ENCODE peak calls at places on chromosome 2, in eight cellular contexts. F is BJ; B is neural progenitor cell; V is transverse colon; M is vagina; H is coronary artery; L is CD4-positive, alpha-beta T cell; G is neural crest cell. J is an unnamed sample.

GRCh38 chr2:71892896-71893295 is 254.8 kb downstream of the CYP26B1 start:
- DNase-seq in V (no peak), L (no peak), M (no peak), G (no peak), B (no peak), F (no peak), H (no peak), J (no peak)

GRCh38 chr2:5696741-5697521 is 4.7 kb downstream of the SOX11 start:
- DNase-seq in M (no peak), B (peak), G (peak), F (no peak), H (no peak), V (no peak), L (no peak), J (peak)

GRCh38 chr2:218259099-218259921 is 1.5 kb upstream of the GPBAR1 start:
- DNase-seq in V (peak), F (no peak), L (no peak), M (no peak), H (peak), G (no peak), B (no peak), J (no peak)

GRCh38 chr2:59196511-59196910 is 955.4 kb upstream of the FANCL start:
- DNase-seq in V (no peak), L (no peak), F (no peak), G (no peak), B (no peak), H (no peak), M (no peak), J (no peak)

GRCh38 chr2:15073639-15074038 is 441.1 kb downstream of the LRATD1 start:
- DNase-seq in B (no peak), M (no peak), H (no peak), L (no peak), V (no peak), F (no peak), G (no peak), J (no peak)

GRCh38 chr2:231900486-231900942 is 25.7 kb downstream of the NPPC start:
- DNase-seq in H (no peak), V (peak), F (no peak), G (peak), B (peak), L (peak), M (no peak), J (peak)

GRCh38 chr2:10054424-10054823 is 11.1 kb downstream of the KLF11 start:
- DNase-seq in F (no peak), H (no peak), L (no peak), M (no peak), B (no peak), V (no peak), G (no peak), J (no peak)

GRCh38 chr2:234502285-234502918 is 5.5 kb upstream of the ARL4C start:
- DNase-seq in G (no peak), B (peak), H (no peak), M (no peak), V (no peak), L (no peak), F (no peak), J (no peak)

GRCh38 chr2:188952901-188953300 is 21.3 kb upstream of the COL3A1 start:
- DNase-seq in F (no peak), M (no peak), L (no peak), B (no peak), V (no peak), G (no peak), H (no peak), J (no peak)

GRCh38 chr2:45616663-45617411 is 5.8 kb upstream of the SRBD1 start:
- DNase-seq in V (no peak), M (no peak), L (no peak), G (no peak), H (no peak), B (no peak), F (no peak), J (no peak)

GRCh38 chr2:174158003-174158402 is 90.3 kb downstream of the OLA1 start:
- DNase-seq in M (no peak), L (peak), G (peak), B (peak), V (peak), F (no peak), H (no peak), J (no peak)

GRCh38 chr2:36562973-36563532 is 34.9 kb downstream of the FEZ2 start:
- DNase-seq in M (no peak), B (no peak), V (no peak), L (no peak), F (no peak), G (no peak), H (no peak), J (no peak)

GRCh38 chr2:196278491-196278911 is 107.1 kb upstream of the STK17B start:
- DNase-seq in H (no peak), G (no peak), L (no peak), B (no peak), V (no peak), F (no peak), M (no peak), J (no peak)

GRCh38 chr2:136008205-136008865 is 22.9 kb upstream of the DARS1 start:
- DNase-seq in V (peak), F (no peak), L (peak), G (no peak), M (no peak), H (no peak), B (no peak), J (no peak)

GRCh38 chr2:86249176-86249842 is 50.1 kb downstream of the MRPL35 start:
- DNase-seq in B (no peak), V (no peak), F (peak), H (no peak), G (no peak), L (no peak), M (no peak), J (no peak)

GRCh38 chr2:86254576-86255538 is 55.6 kb downstream of the MRPL35 start:
- DNase-seq in G (no peak), H (no peak), F (no peak), L (no peak), B (no peak), M (no peak), V (peak), J (no peak)

GRCh38 chr2:86253424-86253823 is 54.2 kb downstream of the MRPL35 start:
- DNase-seq in B (no peak), F (no peak), G (no peak), L (no peak), V (no peak), H (no peak), M (no peak), J (no peak)

GRCh38 chr2:86251840-86252266 is 52.6 kb downstream of the MRPL35 start:
- DNase-seq in F (no peak), G (no peak), H (no peak), M (no peak), L (no peak), B (no peak), V (peak), J (no peak)

DNA sequence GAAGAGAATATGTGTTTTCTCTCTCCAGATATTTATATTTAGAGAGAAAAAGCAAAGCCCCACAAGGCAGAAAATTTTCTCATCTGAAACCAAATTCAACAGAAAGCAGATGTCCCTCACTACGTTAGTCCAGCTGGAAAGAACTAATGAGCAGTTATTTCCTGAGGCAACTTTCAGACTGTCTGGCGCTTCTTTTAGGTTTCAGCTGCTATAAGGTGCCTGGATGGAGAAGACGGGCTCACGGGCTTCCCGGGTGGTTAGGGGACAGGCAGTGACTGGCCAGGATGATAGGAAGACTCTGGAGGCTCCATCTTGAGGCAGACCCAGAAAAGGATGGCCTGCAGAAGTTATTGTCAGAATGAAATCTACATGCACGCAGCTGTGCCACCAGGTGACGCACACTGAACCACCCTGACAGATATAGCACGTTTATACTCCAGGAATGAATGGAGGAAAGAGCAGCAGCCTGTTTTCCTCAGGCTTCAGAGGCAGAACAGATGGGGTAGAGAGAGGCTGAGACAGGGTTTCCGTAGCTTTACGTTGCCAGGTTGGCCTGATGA is 50.7 kb downstream of the MRPL35 start:
- DNase-seq in B (no peak), G (no peak), H (no peak), M (no peak), F (no peak), L (no peak), V (peak), J (no peak)
- TF ChIP-seq CTCF in B (no peak), G (no peak), H (no peak), M (no peak), F (peak), L (no peak), V (peak), J (no peak)

GRCh38 chr2:133438026-133438425 is 130.2 kb downstream of the NCKAP5 start:
- DNase-seq in V (no peak), M (no peak), H (no peak), L (no peak), B (no peak), F (no peak), G (no peak), J (no peak)

GRCh38 chr2:133439281-133439920 is 128.9 kb downstream of the NCKAP5 start:
- DNase-seq in F (no peak), M (no peak), L (no peak), V (no peak), H (no peak), G (no peak), B (no peak), J (no peak)

GRCh38 chr2:133433455-133434451 is 134.5 kb downstream of the NCKAP5 start:
- DNase-seq in G (no peak), B (no peak), F (no peak), V (no peak), L (no peak), M (no peak), H (no peak), J (no peak)

GRCh38 chr2:133431289-133431688 is 137.0 kb downstream of the NCKAP5 start:
- DNase-seq in B (no peak), G (no peak), L (no peak), V (no peak), M (no peak), H (no peak), F (no peak), J (no peak)

DNA sequence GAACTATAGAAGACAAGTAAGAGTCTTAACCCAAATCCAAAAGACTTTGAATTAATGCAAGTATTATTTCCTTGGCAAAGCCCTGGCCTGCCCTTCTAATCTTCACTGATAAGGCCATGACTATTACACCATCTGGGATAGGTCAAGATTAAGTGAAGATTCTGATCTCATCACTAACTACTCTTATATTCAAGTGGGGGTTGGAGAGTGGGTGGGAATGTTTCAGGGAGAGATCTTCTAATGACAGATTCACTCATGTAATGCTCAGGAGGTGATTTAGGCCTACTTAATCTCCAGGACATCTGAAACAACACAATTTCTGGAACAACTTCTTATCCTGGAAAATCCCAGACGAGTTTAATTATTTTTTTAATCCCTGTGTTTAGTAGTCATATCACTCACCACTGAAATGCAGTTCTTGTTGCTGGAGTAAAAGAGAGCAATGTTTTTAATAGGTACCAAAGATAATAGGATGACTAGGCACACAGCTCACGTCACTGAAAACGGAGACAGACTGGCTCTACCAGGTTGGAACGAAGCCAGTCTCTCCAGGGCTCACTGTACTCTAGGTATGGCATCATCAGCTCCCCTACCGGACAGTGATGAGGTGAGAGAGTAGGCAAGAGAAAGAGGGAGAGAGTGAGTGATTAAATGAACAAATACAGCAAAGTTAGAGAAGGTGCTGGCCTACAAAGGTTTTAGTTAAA is 133.1 kb downstream of the NCKAP5 start:
- DNase-seq in V (no peak), B (no peak), M (no peak), H (no peak), F (no peak), G (no peak), L (no peak), J (no peak)
- TF ChIP-seq CTCF in V (no peak), B (no peak), M (no peak), H (no peak), F (peak), G (no peak), L (no peak), J (no peak)

GRCh38 chr2:64359176-64359891 is 94.6 kb upstream of the LGALSL start:
- DNase-seq in L (no peak), B (no peak), F (no peak), H (no peak), G (no peak), V (no peak), M (no peak), J (no peak)

GRCh38 chr2:64361151-64361938 is 92.6 kb upstream of the LGALSL start:
- DNase-seq in H (no peak), L (no peak), G (no peak), V (no peak), M (no peak), F (no peak), B (no peak), J (no peak)

GRCh38 chr2:64363140-64363539 is 90.8 kb upstream of the LGALSL start:
- DNase-seq in G (no peak), V (no peak), B (no peak), F (no peak), L (no peak), M (peak), H (no peak), J (no peak)

GRCh38 chr2:64362562-64363026 is 91.4 kb upstream of the LGALSL start:
- DNase-seq in H (no peak), F (no peak), L (no peak), V (peak), G (no peak), M (peak), B (no peak), J (no peak)

GRCh38 chr2:64359892-64360657 is 93.9 kb upstream of the LGALSL start:
- DNase-seq in F (peak), G (no peak), M (peak), L (no peak), V (peak), H (peak), B (no peak), J (no peak)
- TF ChIP-seq CTCF in F (no peak), G (no peak), M (no peak), L (no peak), V (peak), H (no peak), B (no peak), J (no peak)

DNA sequence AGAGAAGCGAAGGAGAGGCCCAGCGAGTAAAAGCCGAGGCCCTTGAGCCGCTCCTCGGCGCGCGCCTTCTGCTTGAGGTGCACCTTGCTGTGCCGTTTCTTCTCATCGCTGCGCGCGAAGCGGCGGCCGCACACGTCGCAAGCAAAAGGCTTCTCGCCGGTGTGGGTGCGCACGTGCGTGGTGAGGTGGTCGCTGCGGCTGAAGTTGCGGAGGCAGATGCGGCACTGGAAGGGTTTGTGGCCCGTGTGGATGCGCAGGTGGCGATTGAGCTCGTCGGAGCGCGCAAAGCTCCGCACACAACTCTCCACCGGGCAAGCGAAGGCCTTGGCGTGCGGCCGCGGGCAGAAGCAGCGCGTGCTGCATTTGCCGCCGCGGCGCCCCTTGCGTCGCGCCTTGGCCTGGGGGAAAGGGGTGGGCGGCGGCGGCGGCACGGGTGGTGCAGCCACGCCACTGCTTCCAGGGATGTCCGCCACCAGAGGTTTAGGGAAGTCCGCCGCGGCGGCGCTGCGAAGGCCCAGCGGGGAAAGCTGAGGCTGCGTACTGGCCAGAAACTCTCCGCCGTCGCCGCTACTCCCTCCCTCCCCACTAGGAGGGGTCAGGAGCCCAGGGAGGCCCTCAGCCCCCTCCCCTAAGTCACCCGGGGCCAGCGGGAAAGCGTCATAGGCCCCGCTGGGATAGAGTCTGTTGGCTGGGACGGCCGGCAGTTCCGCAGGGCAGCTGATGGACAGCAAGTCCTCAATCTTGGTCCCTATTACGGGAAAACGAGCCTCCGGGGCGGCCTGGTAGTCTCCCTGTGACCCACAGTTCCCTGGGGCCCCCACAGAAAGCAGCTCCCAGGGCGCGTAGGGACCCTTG is 1.7 kb downstream of the EGR4 start:
- DNase-seq in V (no peak), H (no peak), L (no peak), G (no peak), B (peak), F (no peak), M (no peak), J (no peak)
- TF ChIP-seq CTCF in V (no peak), H (no peak), L (no peak), G (peak), B (peak), F (peak), M (no peak), J (no peak)

GRCh38 chr2:64863097-64863820 is 125.9 kb upstream of the SLC1A4 start:
- DNase-seq in G (no peak), F (no peak), V (no peak), H (no peak), M (no peak), L (no peak), B (no peak), J (no peak)

GRCh38 chr2:64865073-64865830 is 123.9 kb upstream of the SLC1A4 start:
- DNase-seq in M (no peak), L (peak), G (peak), H (peak), V (peak), F (no peak), B (peak), J (peak)

GRCh38 chr2:64867253-64867996 is 121.8 kb upstream of the SLC1A4 start:
- DNase-seq in G (no peak), M (no peak), V (no peak), L (no peak), F (no peak), H (no peak), B (no peak), J (no peak)

GRCh38 chr2:64866797-64867196 is 122.4 kb upstream of the SLC1A4 start:
- DNase-seq in H (no peak), V (peak), B (no peak), L (no peak), G (no peak), F (peak), M (no peak), J (no peak)

GRCh38 chr2:64865831-64866146 is 123.4 kb upstream of the SLC1A4 start:
- DNase-seq in V (no peak), L (no peak), H (no peak), B (no peak), G (no peak), M (no peak), F (no peak), J (no peak)
- TF ChIP-seq CTCF in V (no peak), L (no peak), H (no peak), B (no peak), G (no peak), M (peak), F (no peak), J (peak)

J was measured in progenitor cell of endocrine pancreas.